ENCODE peak calls at places on chromosomes 5 and 9, in eight cellular contexts. M is MM.1S, D is HCT116, A is OCI-LY7, C is PC-3, W is GM23338, L is hepatocyte, O is neural progenitor cell. K is an unnamed sample.

GRCh38 chr5:10704949-10705621 is 55.9 kb downstream of the DAP start:
- DNase-seq in M (no peak), D (peak), A (no peak), C (peak), W (no peak), L (no peak), O (no peak), K (peak)

GRCh38 chr5:90475436-90475980 is 844 bp downstream of the POLR3G start:
- DNase-seq in M (no peak), D (no peak), A (no peak), C (peak), W (peak), L (no peak), O (no peak), K (no peak)

GRCh38 chr5:148687427-148687826 is 33.1 kb upstream of the HTR4 start:
- DNase-seq in M (peak), D (peak), A (peak), C (peak), W (peak), L (peak), O (peak), K (peak)

GRCh38 chr5:78649220-78649700 is 688 bp upstream of the LHFPL2 start:
- DNase-seq in M (no peak), D (no peak), A (peak), C (peak), W (peak), L (peak), O (peak), K (peak)

GRCh38 chr9:69027355-69028097 is 8.0 kb upstream of the FXN start:
- DNase-seq in M (peak), D (peak), A (peak), C (peak), W (peak), L (peak), O (peak), K (peak)

GRCh38 chr9:113543286-113544000 is 79.9 kb downstream of the RGS3 start:
- DNase-seq in M (no peak), D (no peak), A (no peak), C (no peak), W (no peak), L (no peak), O (no peak), K (no peak)

GRCh38 chr5:168227973-168228615 is 63.4 kb upstream of the WWC1 start:
- DNase-seq in M (no peak), D (no peak), A (no peak), C (no peak), W (no peak), L (no peak), O (no peak), K (peak)

GRCh38 chr9:134226221-134226930 is 62.0 kb upstream of the RNU6ATAC start:
- DNase-seq in M (no peak), D (no peak), A (no peak), C (no peak), W (no peak), L (peak), O (no peak), K (peak)

GRCh38 chr9:125971050-125971449 is 223.9 kb downstream of the PBX3 start:
- DNase-seq in M (no peak), D (no peak), A (no peak), C (no peak), W (no peak), L (no peak), O (no peak), K (no peak)

GRCh38 chr5:80569961-80570786 is at the start of gene ANKRD34B:
- DNase-seq in M (peak), D (no peak), A (no peak), C (no peak), W (peak), L (peak), O (peak), K (peak)

GRCh38 chr9:122356627-122357026 is 14.2 kb upstream of the PTGS1 start:
- DNase-seq in M (no peak), D (no peak), A (no peak), C (no peak), W (peak), L (no peak), O (peak), K (peak)

GRCh38 chr5:143791848-143792701 is 19.9 kb upstream of the HMHB1 start:
- DNase-seq in M (no peak), D (no peak), A (no peak), C (no peak), W (no peak), L (no peak), O (peak), K (no peak)

GRCh38 chr9:80040457-80040856 is 468.7 kb downstream of the TLE4 start:
- DNase-seq in M (no peak), D (no peak), A (no peak), C (no peak), W (no peak), L (no peak), O (peak), K (no peak)

GRCh38 chr5:83011990-83012389 is 65.2 kb downstream of the TMEM167A start:
- DNase-seq in M (peak), D (no peak), A (peak), C (no peak), W (no peak), L (no peak), O (no peak), K (no peak)

GRCh38 chr5:41403846-41404245 is 106.6 kb downstream of the PLCXD3 start:
- DNase-seq in M (no peak), D (no peak), A (no peak), C (no peak), W (no peak), L (no peak), O (no peak), K (peak)

GRCh38 chr5:40432836-40433235 is 246.9 kb upstream of the PTGER4 start:
- DNase-seq in M (no peak), D (no peak), A (no peak), C (no peak), W (peak), L (no peak), O (no peak), K (no peak)

GRCh38 chr5:64827703-64828102 is 59.0 kb downstream of the CWC27 start:
- DNase-seq in M (no peak), D (no peak), A (no peak), C (no peak), W (no peak), L (no peak), O (no peak), K (no peak)

GRCh38 chr5:15645776-15646175 is 145.8 kb downstream of the FBXL7 start:
- DNase-seq in M (no peak), D (no peak), A (no peak), C (no peak), W (peak), L (no peak), O (no peak), K (peak)

GRCh38 chr5:179595916-179596315 is 27.6 kb downstream of the HNRNPH1 start:
- DNase-seq in M (no peak), D (no peak), A (no peak), C (no peak), W (no peak), L (no peak), O (no peak), K (no peak)

GRCh38 chr9:115524467-115525059 is 406.6 kb upstream of the TNC start:
- DNase-seq in M (peak), D (peak), A (peak), C (peak), W (peak), L (peak), O (peak), K (peak)

GRCh38 chr9:94705162-94705712 is 21.3 kb upstream of the AOPEP start:
- DNase-seq in M (no peak), D (no peak), A (no peak), C (no peak), W (no peak), L (peak), O (no peak), K (no peak)

GRCh38 chr9:98064623-98065392 is 8.3 kb downstream of the NANS start:
- DNase-seq in M (no peak), D (no peak), A (no peak), C (no peak), W (no peak), L (no peak), O (no peak), K (no peak)

GRCh38 chr9:129765764-129766317 is 13.0 kb upstream of the PTGES start:
- DNase-seq in M (no peak), D (no peak), A (no peak), C (no peak), W (no peak), L (no peak), O (no peak), K (no peak)

GRCh38 chr5:10227396-10227795 is 22.3 kb downstream of the ATPSCKMT start:
- DNase-seq in M (no peak), D (no peak), A (no peak), C (peak), W (no peak), L (no peak), O (no peak), K (peak)

GRCh38 chr9:82467478-82467877 is 478.9 kb downstream of the SPATA31D1 start:
- DNase-seq in M (no peak), D (no peak), A (no peak), C (no peak), W (no peak), L (peak), O (no peak), K (no peak)

GRCh38 chr9:103899836-103900235 is 194.3 kb upstream of the SMC2 start:
- DNase-seq in M (no peak), D (no peak), A (no peak), C (no peak), W (no peak), L (no peak), O (no peak), K (no peak)

GRCh38 chr9:130239741-130240241 is 25.8 kb upstream of the HMCN2 start:
- DNase-seq in M (peak), D (no peak), A (no peak), C (no peak), W (no peak), L (no peak), O (no peak), K (peak)

GRCh38 chr5:151492729-151493128 is 45.3 kb downstream of the SLC36A1 start:
- DNase-seq in M (no peak), D (peak), A (no peak), C (peak), W (no peak), L (no peak), O (no peak), K (peak)

GRCh38 chr9:114004221-114004716 is 73.8 kb downstream of the AMBP start:
- DNase-seq in M (no peak), D (no peak), A (no peak), C (no peak), W (no peak), L (no peak), O (no peak), K (no peak)

GRCh38 chr5:94422819-94423218 is 195.6 kb downstream of the KIAA0825 start:
- DNase-seq in M (no peak), D (peak), A (no peak), C (peak), W (peak), L (no peak), O (peak), K (peak)

GRCh38 chr9:91427873-91428272 is 4.2 kb upstream of the NFIL3 start:
- DNase-seq in M (peak), D (peak), A (no peak), C (peak), W (no peak), L (peak), O (no peak), K (peak)

GRCh38 chr9:38311382-38312270 is 80.9 kb upstream of the ALDH1B1 start:
- DNase-seq in M (no peak), D (no peak), A (no peak), C (no peak), W (peak), L (peak), O (peak), K (no peak)

GRCh38 chr5:168254013-168254693 is 37.3 kb upstream of the WWC1 start:
- DNase-seq in M (no peak), D (no peak), A (no peak), C (no peak), W (no peak), L (no peak), O (no peak), K (no peak)

GRCh38 chr5:174335682-174336364 is 290.3 kb downstream of the NSG2 start:
- DNase-seq in M (no peak), D (no peak), A (no peak), C (peak), W (no peak), L (no peak), O (no peak), K (peak)

GRCh38 chr9:126232461-126232860 is 94.2 kb upstream of the MVB12B start:
- DNase-seq in M (no peak), D (no peak), A (no peak), C (peak), W (no peak), L (no peak), O (no peak), K (peak)

GRCh38 chr9:120477534-120478001 is 102.4 kb downstream of the CDK5RAP2 start:
- DNase-seq in M (no peak), D (peak), A (peak), C (peak), W (peak), L (peak), O (peak), K (peak)

GRCh38 chr5:144460608-144461007 is 289.9 kb downstream of the KCTD16 start:
- DNase-seq in M (no peak), D (no peak), A (no peak), C (no peak), W (no peak), L (no peak), O (no peak), K (no peak)

GRCh38 chr9:35700942-35701341 is 11.2 kb upstream of the TPM2 start:
- DNase-seq in M (no peak), D (no peak), A (no peak), C (no peak), W (no peak), L (no peak), O (no peak), K (no peak)

GRCh38 chr5:18067615-18068014 is 433.4 kb downstream of the TAF11L14 start:
- DNase-seq in M (no peak), D (no peak), A (no peak), C (no peak), W (no peak), L (no peak), O (no peak), K (no peak)

DNA sequence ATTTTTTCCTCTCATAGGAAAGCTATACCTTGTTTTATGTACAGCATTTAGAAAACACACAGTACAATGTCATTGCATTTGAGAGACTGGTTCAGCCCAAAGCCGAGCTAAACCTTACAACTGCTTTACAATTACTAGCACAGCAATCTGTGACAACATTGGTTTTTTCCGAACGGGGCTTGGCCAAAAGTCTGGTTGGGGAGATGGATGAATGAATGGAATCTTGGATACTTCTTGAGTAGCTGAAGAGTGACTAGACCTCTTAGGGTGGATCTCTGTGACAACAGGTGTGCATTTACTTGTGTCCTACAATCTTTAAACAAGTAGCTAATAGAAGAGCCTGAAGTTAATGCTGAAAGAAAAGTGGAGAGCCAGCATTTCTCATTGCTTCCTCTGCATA is 1.2 kb downstream of the SGCD start:
- DNase-seq in M (no peak), D (no peak), A (no peak), C (no peak), W (no peak), L (no peak), O (no peak), K (peak)
- TF ChIP-seq EZH2phosphoT487 in M (no peak), D (no peak), A (no peak), C (no peak), W (no peak), L (no peak), O (no peak), K (no peak)

GRCh38 chr5:141651728-141652105 is 499 bp upstream of the FCHSD1 start:
- DNase-seq in M (no peak), D (no peak), A (no peak), C (peak), W (peak), L (no peak), O (no peak), K (no peak)
- TF ChIP-seq EZH2phosphoT487 in M (no peak), D (no peak), A (no peak), C (no peak), W (no peak), L (no peak), O (no peak), K (no peak)

GRCh38 chr9:21684831-21685362 is 117.5 kb upstream of the MTAP start:
- DNase-seq in M (no peak), D (peak), A (no peak), C (peak), W (no peak), L (peak), O (no peak), K (peak)
- TF ChIP-seq EZH2phosphoT487 in M (no peak), D (no peak), A (no peak), C (no peak), W (no peak), L (no peak), O (no peak), K (no peak)

GRCh38 chr5:35857606-35858205 is 1.0 kb downstream of the IL7R start:
- DNase-seq in M (no peak), D (no peak), A (no peak), C (peak), W (no peak), L (no peak), O (no peak), K (peak)
- TF ChIP-seq EZH2phosphoT487 in M (no peak), D (no peak), A (no peak), C (no peak), W (no peak), L (no peak), O (no peak), K (no peak)

K was measured in GM23248.